ENCODE peak calls at places on chromosomes 11 and 22, in four cellular contexts. E is HCT116, U is left lung, I is endodermal cell. D is an unnamed sample. For H3K36me3, the result is how much of the 10 kb centered on the place peaks cover.

GRCh38 chr11:93921695-93922468 is 71.5 kb upstream of the VSTM5 start:
- DNase-seq in E (peak), U (no peak), I (peak), D (no peak)

GRCh38 chr22:23369054-23369685 is 188.9 kb downstream of the BCR start:
- DNase-seq in E (no peak), U (no peak), I (peak), D (no peak)

GRCh38 chr11:64267207-64267945 is 16.0 kb downstream of the PLCB3 start:
- DNase-seq in E (no peak), U (peak), I (no peak), D (no peak)

GRCh38 chr11:125062931-125063428 is at the start of gene SLC37A2:
- DNase-seq in E (no peak), U (peak), I (peak), D (peak)

GRCh38 chr11:118608268-118609214 is 1.1 kb downstream of the PHLDB1 start:
- DNase-seq in E (no peak), U (peak), I (peak), D (no peak)

GRCh38 chr11:76152086-76152658 is 54.1 kb downstream of the WNT11 start:
- DNase-seq in E (peak), U (peak), I (peak), D (no peak)

GRCh38 chr22:38570841-38571364 is 920 bp upstream of the DMC1 start:
- DNase-seq in E (peak), U (no peak), I (peak), D (no peak)

GRCh38 chr22:35605787-35606492 is 11.2 kb downstream of the MB start:
- DNase-seq in E (no peak), U (no peak), I (no peak), D (no peak)

GRCh38 chr11:2302280-2302843 is 549 bp downstream of the TSPAN32 start:
- DNase-seq in E (no peak), U (peak), I (peak), D (no peak)

GRCh38 chr11:2302844-2303626 is 1.2 kb downstream of the TSPAN32 start:
- DNase-seq in E (no peak), U (peak), I (no peak), D (no peak)

GRCh38 chr11:2300936-2301630 is 635 bp downstream of the C11orf21 start:
- DNase-seq in E (no peak), U (peak), I (no peak), D (no peak)

GRCh38 chr11:2300290-2300935 is 1.3 kb downstream of the C11orf21 start:
- DNase-seq in E (no peak), U (peak), I (no peak), D (no peak)

GRCh38 chr11:2301631-2302272 is at the start of the genes C11orf21 and TSPAN32:
- DNase-seq in E (no peak), U (peak), I (no peak), D (no peak)
- H3K4me3 ChIP-seq in E (no peak), U (no peak), I (no peak), D (no peak)

GRCh38 chr11:62786318-62787004 is 741 bp upstream of the TMEM179B start:
- DNase-seq in E (peak), U (peak), I (peak), D (peak)
- TF ChIP-seq CTCF in E (no peak), U (peak), I (peak), D (peak)

GRCh38 chr11:120625565-120625964 is 114.0 kb downstream of the GRIK4 start:
- DNase-seq in E (no peak), U (no peak), I (no peak), D (no peak)

GRCh38 chr11:120618399-120618798 is 106.9 kb downstream of the GRIK4 start:
- DNase-seq in E (no peak), U (no peak), I (no peak), D (no peak)

GRCh38 chr11:120626791-120627190 is 115.2 kb downstream of the GRIK4 start:
- DNase-seq in E (no peak), U (no peak), I (no peak), D (no peak)

GRCh38 chr11:120627535-120628163 is 116.1 kb downstream of the GRIK4 start:
- DNase-seq in E (no peak), U (no peak), I (no peak), D (no peak)

GRCh38 chr11:120622189-120622912 is 110.8 kb downstream of the GRIK4 start:
- DNase-seq in E (no peak), U (no peak), I (no peak), D (no peak)
- H3K36me3 ChIP-seq in E (under half), U (under half), I (under half), D (under half)

DNA sequence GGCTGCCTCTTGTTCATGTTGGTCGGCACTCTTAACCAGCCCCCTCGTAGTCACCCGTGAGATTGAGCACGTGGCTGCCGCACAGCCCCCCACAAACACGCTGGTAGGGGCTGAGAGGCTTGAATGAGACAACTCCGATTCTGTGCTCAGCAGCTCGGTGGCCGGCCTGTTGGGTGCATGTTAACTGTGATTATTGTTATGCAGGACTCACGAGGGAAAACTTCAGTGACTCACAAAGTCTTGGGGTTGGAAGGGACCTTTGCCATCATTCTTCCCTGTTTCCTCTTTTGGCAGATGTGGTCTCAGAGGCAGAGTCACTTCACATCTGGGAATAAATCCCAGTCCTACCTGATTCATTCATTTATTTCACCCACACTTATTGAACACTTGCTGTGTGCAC is 75.2 kb downstream of the ADAMTS15 start:
- DNase-seq in E (no peak), U (no peak), I (peak), D (peak)
- H3K4me3 ChIP-seq in E (no peak), U (no peak), I (no peak), D (no peak)

DNA sequence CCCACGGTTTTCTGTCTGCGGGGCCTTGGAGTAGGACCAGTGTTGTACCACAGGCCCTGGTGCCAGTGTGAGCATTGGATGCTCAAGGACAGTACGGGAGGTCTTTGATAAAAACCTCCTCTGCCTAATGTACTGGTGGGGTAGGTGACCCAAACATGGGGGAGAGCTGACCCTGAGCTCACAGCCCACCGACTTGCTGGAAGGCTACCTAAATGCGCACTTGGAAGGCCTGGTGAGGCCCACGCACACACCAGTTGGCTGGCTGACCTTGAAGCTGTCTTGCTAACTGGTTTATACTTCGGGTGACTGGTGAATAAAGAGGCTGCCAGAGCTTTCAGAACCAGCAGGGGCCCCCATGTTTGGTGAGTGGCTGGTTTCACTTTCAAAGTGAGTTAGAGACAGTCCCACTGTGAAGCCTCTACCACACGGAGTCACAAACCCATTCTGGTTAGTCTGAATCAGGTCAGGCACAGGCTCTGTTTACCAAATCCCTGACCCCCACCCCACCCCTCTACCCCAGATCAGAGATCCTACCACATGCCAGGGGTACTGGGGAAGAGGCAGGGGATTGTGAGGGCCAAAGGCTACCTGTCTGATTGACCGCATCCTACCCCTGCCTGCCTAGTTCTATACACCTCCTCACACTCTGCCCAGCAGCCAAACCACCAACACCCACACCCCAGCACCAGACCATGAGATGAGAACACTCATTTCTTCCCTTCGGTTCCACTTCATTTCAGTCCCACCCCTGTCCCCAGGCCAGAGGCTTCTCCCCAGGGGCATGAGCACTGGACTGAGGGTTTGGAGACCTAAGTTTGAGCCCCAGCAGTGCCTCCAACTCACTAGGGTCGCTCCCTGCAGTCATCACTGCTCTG is 12.7 kb upstream of the IL2RB start:
- DNase-seq in E (no peak), U (peak), I (no peak), D (no peak)
- TF ChIP-seq CTCF in E (no peak), U (no peak), I (peak), D (no peak)

GRCh38 chr11:20057055-20057943 is 103.0 kb downstream of the DBX1 start:
- DNase-seq in E (no peak), U (no peak), I (no peak), D (no peak)
- H3K36me3 ChIP-seq in E (under half), U (under half), I (under half), D (under half)

GRCh38 chr22:37340331-37341262 is 58.3 kb downstream of the CYTH4 start:
- DNase-seq in E (no peak), U (peak), I (peak), D (no peak)

GRCh38 chr22:37335819-37336199 is 53.5 kb downstream of the CYTH4 start:
- DNase-seq in E (no peak), U (peak), I (no peak), D (no peak)

GRCh38 chr22:37337204-37337943 is 55.1 kb downstream of the CYTH4 start:
- DNase-seq in E (no peak), U (peak), I (no peak), D (no peak)

GRCh38 chr22:37336474-37337028 is 54.2 kb downstream of the CYTH4 start:
- DNase-seq in E (no peak), U (peak), I (no peak), D (no peak)

DNA sequence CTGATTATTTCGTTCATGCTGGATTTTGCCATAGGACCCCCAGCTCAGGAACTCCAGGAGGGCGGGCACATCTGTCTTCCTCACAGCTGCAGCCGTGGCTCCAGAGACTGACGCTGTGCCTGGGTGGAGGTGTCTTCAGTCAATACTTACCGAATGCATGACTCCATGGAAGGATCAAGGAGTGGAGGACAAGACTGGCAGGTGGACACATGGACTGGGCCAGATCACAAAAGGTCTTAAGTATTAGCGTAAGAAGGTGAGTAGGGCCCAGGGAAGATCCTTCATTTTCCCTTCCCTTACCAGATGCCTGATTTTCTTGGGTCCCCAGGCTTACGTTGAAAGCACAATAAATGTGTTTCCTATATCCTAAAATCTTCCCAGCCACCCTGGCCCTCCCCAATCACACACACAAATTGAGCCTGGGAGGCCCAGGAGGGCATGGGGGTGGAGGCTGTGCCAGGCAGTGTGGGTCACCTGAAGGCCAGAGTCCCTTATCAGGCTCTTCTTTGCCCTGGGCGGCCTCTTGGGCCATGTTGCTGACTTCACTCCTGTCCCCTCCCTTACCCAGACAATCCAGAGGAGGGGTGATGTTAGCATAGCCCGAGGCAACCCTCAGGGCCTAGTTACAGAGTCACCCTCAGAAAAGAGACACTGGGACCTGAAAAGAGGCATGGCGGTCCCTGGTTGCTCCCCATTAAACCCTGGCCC is 56.4 kb downstream of the CYTH4 start:
- DNase-seq in E (no peak), U (peak), I (no peak), D (no peak)
- H3K4me3 ChIP-seq in E (no peak), U (no peak), I (no peak), D (no peak)

GRCh38 chr11:40293655-40294342 is 1165.7 kb downstream of the LRRC4C start:
- DNase-seq in E (no peak), U (peak), I (peak), D (peak)
- TF ChIP-seq CTCF in E (no peak), U (peak), I (peak), D (peak)

DNA sequence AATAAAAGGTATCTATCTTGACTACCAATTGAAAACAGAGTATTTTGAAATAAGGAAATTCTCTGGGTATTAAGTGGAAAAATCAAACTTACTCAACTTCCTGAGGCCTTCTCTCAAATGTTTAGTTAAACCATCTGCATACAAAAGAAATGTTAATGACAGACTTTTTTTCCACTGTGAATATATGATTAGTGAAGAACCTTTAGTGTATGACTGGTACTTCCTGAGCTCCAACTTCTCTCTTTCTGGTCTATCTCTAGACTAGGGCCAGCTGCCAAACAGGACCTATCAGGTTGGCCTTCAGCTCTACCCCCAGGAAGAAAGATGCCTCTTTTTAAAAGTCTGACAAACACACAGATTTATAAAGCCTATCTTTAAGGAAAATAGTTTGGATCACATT is 68.8 kb upstream of the SCUBE2 start:
- DNase-seq in E (no peak), U (no peak), I (no peak), D (no peak)
- H3K36me3 ChIP-seq in E (under half), U (half or more), I (half or more), D (under half)

DNA sequence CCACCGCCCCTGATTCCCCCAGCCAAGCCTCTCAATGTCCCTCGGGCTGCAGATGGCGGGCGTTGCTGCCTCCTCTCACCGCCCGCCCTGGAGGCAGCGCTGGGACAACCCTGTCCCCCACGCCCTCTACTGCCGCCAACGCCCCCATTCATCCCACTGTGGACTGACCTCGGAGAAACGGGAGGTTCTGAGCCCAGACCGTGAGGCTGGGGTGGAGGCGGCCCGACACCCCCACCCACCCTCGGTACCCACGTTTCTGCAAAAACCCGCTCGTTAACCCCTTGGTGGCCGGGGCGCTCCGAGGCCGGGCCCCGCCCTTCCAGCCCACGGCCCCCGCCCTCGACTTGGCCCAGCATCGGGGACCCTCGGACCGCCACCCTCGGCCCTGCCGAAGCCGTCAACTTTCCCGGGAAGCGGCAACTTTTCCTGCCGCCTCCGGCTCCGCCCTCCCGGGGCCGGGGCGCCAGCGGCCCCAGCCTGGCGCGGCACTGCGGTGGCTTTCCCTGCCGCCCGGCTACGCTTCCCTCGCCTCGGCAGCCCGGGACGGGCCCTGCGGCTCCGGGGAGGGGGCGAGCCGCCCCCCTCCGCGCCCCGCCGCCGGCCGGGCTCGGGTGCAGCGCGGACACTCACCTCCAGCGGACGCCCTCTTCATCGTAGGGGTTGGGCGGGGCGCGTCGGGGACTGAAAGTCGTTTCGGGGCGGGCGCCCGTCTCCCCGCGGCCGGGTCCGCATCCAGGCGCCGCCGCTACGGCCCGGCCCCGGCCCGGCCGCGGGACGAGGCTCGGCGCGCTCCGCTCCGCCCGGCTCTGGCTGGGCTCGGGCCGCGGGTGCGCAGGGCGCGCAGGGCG is 453 bp downstream of the RTN4R start:
- DNase-seq in E (no peak), U (no peak), I (peak), D (no peak)
- H3K4me3 ChIP-seq in E (peak), U (peak), I (peak), D (peak)